ENCODE peak calls at places on chromosomes 16 and 17, in nine cellular contexts. O is T follicular helper cell; V is activated CD4-positive, alpha-beta memory T cell treated with anti-CD3 and anti-CD28 coated beads, Interleukin-2, amount 10 ng/mL, durations not matched to agents 7 days and 5 days; T is HEK293T; Z is skeletal muscle cell; S is Calu3; P is COR-L47; I is fibroblast of mammary gland; A is HAP-1. H is an unnamed sample.

GRCh38 chr16:9257843-9258242 is 166.4 kb downstream of the HAPSTR1 start:
- DNase-seq in Z (no peak), I (no peak), V (no peak), O (no peak), P (no peak), S (no peak), T (no peak), A (no peak), H (no peak)

GRCh38 chr17:78473951-78474630 is 95.6 kb downstream of the PGS1 start:
- DNase-seq in I (no peak), T (no peak), O (no peak), Z (no peak), S (no peak), P (no peak), A (no peak), V (no peak), H (no peak)

GRCh38 chr17:81151039-81151677 is 14.1 kb upstream of the PVALEF start:
- DNase-seq in Z (no peak), A (no peak), P (no peak), V (no peak), O (no peak), I (no peak), T (no peak), S (no peak), H (no peak)

GRCh38 chr17:18139949-18140348 is 31.4 kb downstream of the MYO15A start:
- DNase-seq in T (no peak), V (no peak), Z (no peak), A (no peak), S (no peak), I (peak), P (no peak), O (no peak), H (peak)

GRCh38 chr16:28977703-28978641 is 3.4 kb downstream of the SPNS1 start:
- DNase-seq in O (no peak), Z (no peak), A (peak), S (peak), V (no peak), I (no peak), T (peak), P (no peak), H (no peak)

GRCh38 chr17:54307326-54307725 is 484.6 kb downstream of the KIF2B start:
- DNase-seq in I (peak), A (no peak), P (no peak), S (no peak), T (no peak), Z (no peak), O (no peak), V (no peak), H (no peak)

GRCh38 chr17:37543527-37544122 is 53.9 kb downstream of the DUSP14 start:
- DNase-seq in S (no peak), T (no peak), Z (peak), A (no peak), I (peak), V (no peak), O (no peak), P (no peak), H (no peak)

GRCh38 chr16:4693956-4694663 is 748 bp downstream of the NUDT16L1 start:
- DNase-seq in P (no peak), I (peak), A (peak), O (peak), V (peak), S (peak), Z (peak), T (peak), H (no peak)

GRCh38 chr17:10699861-10700260 is 2.5 kb downstream of the ADPRM start:
- DNase-seq in I (no peak), T (no peak), Z (no peak), S (no peak), A (no peak), V (peak), P (no peak), O (no peak), H (no peak)

GRCh38 chr17:46056800-46057304 is 57.8 kb downstream of the STH start:
- DNase-seq in V (no peak), I (peak), Z (peak), T (no peak), S (no peak), A (no peak), P (no peak), O (no peak), H (no peak)

GRCh38 chr17:58386708-58387107 is 30.6 kb downstream of the RNF43 start:
- DNase-seq in Z (no peak), A (no peak), O (no peak), S (no peak), I (no peak), T (no peak), V (no peak), P (no peak), H (no peak)

H was measured in SK-N-DZ.